ENCODE peak calls at places on chromosomes 3 and 15, in ten cellular contexts. V is upper lobe of right lung; Z is psoas muscle; X is stomach; P is Panc1; Q is adrenal gland; D is fibroblast of lung; U is Peyer's patch; O is uterus; B is CD8-positive, alpha-beta T cell. M is an unnamed sample.

GRCh38 chr15:25739687-25740121 is 123.4 kb downstream of the ATP10A start:
- DNase-seq in P (no peak), U (peak; percentile 60), D (peak; percentile 33), O (no peak), X (no peak), B (peak; percentile 33), Z (no peak), V (no peak), Q (no peak), M (peak; percentile 58)

GRCh38 chr15:25410649-25411048 is 28.2 kb downstream of the UBE3A start:
- DNase-seq in Q (no peak), B (no peak), U (no peak), D (peak; percentile 13), O (no peak), P (no peak), Z (no peak), X (no peak), V (no peak), M (no peak)

GRCh38 chr3:69231929-69232437 is 109.6 kb upstream of the LMOD3 start:
- DNase-seq in X (peak; percentile 52), U (no peak), Z (no peak), O (no peak), D (peak; percentile 68), B (no peak), P (no peak), Q (no peak), V (no peak), M (no peak)

GRCh38 chr3:138082992-138083386 is 32.4 kb downstream of the DZIP1L start:
- DNase-seq in X (no peak), D (peak; percentile 61), U (no peak), Z (no peak), B (no peak), O (no peak), V (no peak), P (no peak), Q (no peak), M (no peak)

GRCh38 chr15:95866698-95867440 is 463.6 kb upstream of the NR2F2 start:
- DNase-seq in B (no peak), V (no peak), U (no peak), O (no peak), Q (no peak), X (no peak), Z (no peak), P (no peak), D (no peak), M (no peak)

GRCh38 chr3:132038198-132038825 is 3.5 kb upstream of the CPNE4 start:
- DNase-seq in V (no peak), P (peak; percentile 22), X (no peak), Q (no peak), U (no peak), O (no peak), Z (no peak), B (no peak), D (peak; percentile 6), M (no peak)

GRCh38 chr15:68654786-68655560 is 76.2 kb downstream of the CORO2B start:
- DNase-seq in P (no peak), Z (no peak), X (no peak), D (no peak), B (no peak), Q (no peak), U (peak; percentile 23), O (no peak), V (peak; percentile 40), M (no peak)

GRCh38 chr3:149371001-149371722 is 6.3 kb downstream of the TM4SF1 start:
- DNase-seq in Q (no peak), B (no peak), V (no peak), Z (no peak), X (no peak), U (no peak), D (peak; percentile 58), P (peak; percentile 58), O (no peak), M (no peak)

GRCh38 chr15:83404143-83404542 is 43.0 kb upstream of the SH3GL3 start:
- DNase-seq in Z (no peak), V (no peak), B (no peak), O (no peak), Q (no peak), X (no peak), P (no peak), U (no peak), D (no peak), M (no peak)

GRCh38 chr3:184982058-184982457 is 170.1 kb downstream of the VPS8 start:
- DNase-seq in Q (no peak), Z (no peak), V (no peak), X (no peak), P (no peak), O (no peak), B (no peak), D (no peak), U (no peak), M (no peak)

GRCh38 chr3:88589131-88589530 is 439.4 kb downstream of the C3orf38 start:
- DNase-seq in D (no peak), Q (no peak), X (no peak), V (no peak), O (no peak), Z (no peak), B (no peak), U (no peak), P (no peak), M (no peak)

GRCh38 chr15:101255615-101256350 is 3.9 kb upstream of the CHSY1 start:
- DNase-seq in Z (no peak), O (no peak), P (no peak), B (no peak), U (no peak), V (no peak), X (no peak), Q (peak; percentile 84), D (peak; percentile 92), M (no peak)

GRCh38 chr3:57227930-57228733 is 603 bp downstream of the APPL1 start:
- DNase-seq in U (peak; percentile 75), Q (peak; percentile 60), D (peak; percentile 55), X (peak; percentile 50), P (no peak), O (peak; percentile 33), Z (peak; percentile 81), V (peak; percentile 79), B (peak; percentile 51), M (peak; percentile 9)

GRCh38 chr3:145022447-145022846 is 1050.8 kb downstream of the DIPK2A start:
- DNase-seq in Q (no peak), O (no peak), B (no peak), U (no peak), D (no peak), Z (no peak), P (no peak), X (no peak), V (no peak), M (no peak)

GRCh38 chr15:101161656-101162055 is 90.2 kb downstream of the CHSY1 start:
- DNase-seq in V (no peak), Q (no peak), D (no peak), O (no peak), X (no peak), B (no peak), U (no peak), P (no peak), Z (no peak), M (no peak)

GRCh38 chr3:109597438-109597837 is 260.1 kb upstream of the DPPA4 start:
- DNase-seq in Z (no peak), X (no peak), B (no peak), D (no peak), V (no peak), Q (no peak), O (no peak), P (no peak), U (no peak), M (no peak)

GRCh38 chr3:64216706-64217105 is 8.6 kb downstream of the PRICKLE2 start:
- DNase-seq in D (peak; percentile 71), X (no peak), Q (no peak), P (no peak), B (no peak), U (no peak), V (no peak), Z (no peak), O (peak; percentile 45), M (no peak)
- H3K27ac ChIP-seq in D (peak overlapping the region; percentile 35), X (peak overlapping the region; percentile 54), Q (no peak overlapping the region), P (no peak overlapping the region), B (no peak overlapping the region), U (no peak overlapping the region), V (no peak overlapping the region), Z (no peak overlapping the region), O (peak overlapping the region; percentile 85), M (no peak overlapping the region)

GRCh38 chr3:47715928-47716327 is 65.8 kb downstream of the SMARCC1 start:
- DNase-seq in Q (peak; percentile 69), U (peak; percentile 65), Z (no peak), B (no peak), X (no peak), D (peak; percentile 49), P (peak; percentile 38), V (no peak), O (no peak), M (no peak)

GRCh38 chr3:47713655-47714054 is 68.0 kb downstream of the SMARCC1 start:
- DNase-seq in X (no peak), O (no peak), D (peak; percentile 5), B (no peak), V (no peak), Z (no peak), P (no peak), Q (no peak), U (no peak), M (no peak)

GRCh38 chr3:47714606-47715005 is 67.1 kb downstream of the SMARCC1 start:
- DNase-seq in O (no peak), B (no peak), U (no peak), P (no peak), Z (no peak), Q (no peak), X (no peak), V (no peak), D (no peak), M (no peak)

GRCh38 chr3:47712398-47712797 is 69.3 kb downstream of the SMARCC1 start:
- DNase-seq in O (no peak), X (no peak), Q (no peak), U (no peak), V (no peak), D (no peak), B (no peak), Z (no peak), P (no peak), M (no peak)

GRCh38 chr3:47716656-47717055 is 65.0 kb downstream of the SMARCC1 start:
- DNase-seq in Z (no peak), X (no peak), D (no peak), U (no peak), B (no peak), P (no peak), Q (no peak), O (no peak), V (no peak), M (no peak)
- H3K36me3 ChIP-seq in Z (peaks cover 9% of the 10 kb centered on the region), X (peaks cover 18% of the 10 kb centered on the region), D (no peaks in the 10 kb centered on the region), U (no peaks in the 10 kb centered on the region), B (peaks cover 8% of the 10 kb centered on the region), P (peaks cover 9% of the 10 kb centered on the region), Q (no peaks in the 10 kb centered on the region), O (no peaks in the 10 kb centered on the region), V (peaks cover 63% of the 10 kb centered on the region), M (peaks cover 62% of the 10 kb centered on the region)

GRCh38 chr3:72847282-72847681 is 963 bp downstream of the SHQ1 start:
- DNase-seq in X (no peak), Z (no peak), B (no peak), V (no peak), O (no peak), Q (no peak), D (peak; percentile 5), P (no peak), U (no peak), M (no peak)
- H3K27ac ChIP-seq in X (peak overlapping the region; percentile 79), Z (peak overlapping the region; percentile 84), B (no peak overlapping the region), V (peak overlapping the region; percentile 74), O (peak overlapping the region; percentile 80), Q (peak overlapping the region; percentile 94), D (peak overlapping the region; percentile 79), P (peak overlapping the region; percentile 80), U (peak overlapping the region; percentile 81), M (no peak overlapping the region)

GRCh38 chr15:48516125-48516524 is 129.4 kb downstream of the FBN1 start:
- DNase-seq in Q (no peak), B (no peak), D (no peak), V (no peak), P (no peak), Z (no peak), X (no peak), U (no peak), O (no peak), M (no peak)
- H3K36me3 ChIP-seq in Q (no peaks in the 10 kb centered on the region), B (no peaks in the 10 kb centered on the region), D (peaks cover 10% of the 10 kb centered on the region), V (no peaks in the 10 kb centered on the region), P (no peaks in the 10 kb centered on the region), Z (no peaks in the 10 kb centered on the region), X (no peaks in the 10 kb centered on the region), U (no peaks in the 10 kb centered on the region), O (no peaks in the 10 kb centered on the region), M (no peaks in the 10 kb centered on the region)